ENCODE peak calls at places on chromosomes 11 and 22, in ten cellular contexts. One of them, this sample, is unnamed.

GRCh38 chr11:35717043-35717442 is 54.5 kb downstream of the TRIM44 start:
- DNase-seq in stimulated activated CD8-positive, alpha-beta memory T cell treated with anti-CD3 and anti-CD28 coated beads, Interleukin-2, amount 100 ng/mL, for 1 hour: no peak
- DNase-seq in fibroblast of the aortic adventitia: no peak
- DNase-seq in NCI-H526 treated with DMSO at 0.1 percent for 48 hours: no peak
- DNase-seq in CD4-positive, CD25-positive, alpha-beta regulatory T cell: no peak
- DNase-seq in stimulated activated CD4-positive, alpha-beta T cell treated with anti-CD3 and anti-CD28 coated beads, TNF-alpha, amount 100 ng/mL, for 4 hours: no peak
- DNase-seq in activated T-cell treated with anti-CD3 and anti-CD28 coated beads for 1 hour: no peak
- DNase-seq in NCI-H1105: no peak
- DNase-seq in NCI-H460: no peak
- DNase-seq in lower lobe of right lung: no peak
- DNase-seq in this sample: no peak

GRCh38 chr11:74923125-74923524 is 25.8 kb downstream of the XRRA1 start:
- DNase-seq in stimulated activated CD8-positive, alpha-beta memory T cell treated with anti-CD3 and anti-CD28 coated beads, Interleukin-2, amount 100 ng/mL, for 1 hour: no peak
- DNase-seq in fibroblast of the aortic adventitia: peak
- DNase-seq in NCI-H526 treated with DMSO at 0.1 percent for 48 hours: no peak
- DNase-seq in CD4-positive, CD25-positive, alpha-beta regulatory T cell: no peak
- DNase-seq in stimulated activated CD4-positive, alpha-beta T cell treated with anti-CD3 and anti-CD28 coated beads, TNF-alpha, amount 100 ng/mL, for 4 hours: no peak
- DNase-seq in activated T-cell treated with anti-CD3 and anti-CD28 coated beads for 1 hour: no peak
- DNase-seq in NCI-H1105: no peak
- DNase-seq in NCI-H460: no peak
- DNase-seq in lower lobe of right lung: no peak
- DNase-seq in this sample: no peak

GRCh38 chr11:59666969-59667368 is 1.9 kb downstream of the PATL1 start:
- DNase-seq in stimulated activated CD8-positive, alpha-beta memory T cell treated with anti-CD3 and anti-CD28 coated beads, Interleukin-2, amount 100 ng/mL, for 1 hour: no peak
- DNase-seq in fibroblast of the aortic adventitia: peak
- DNase-seq in NCI-H526 treated with DMSO at 0.1 percent for 48 hours: no peak
- DNase-seq in CD4-positive, CD25-positive, alpha-beta regulatory T cell: no peak
- DNase-seq in stimulated activated CD4-positive, alpha-beta T cell treated with anti-CD3 and anti-CD28 coated beads, TNF-alpha, amount 100 ng/mL, for 4 hours: no peak
- DNase-seq in activated T-cell treated with anti-CD3 and anti-CD28 coated beads for 1 hour: no peak
- DNase-seq in NCI-H1105: no peak
- DNase-seq in NCI-H460: no peak
- DNase-seq in lower lobe of right lung: no peak
- DNase-seq in this sample: no peak

GRCh38 chr22:25488244-25489020 is 76.0 kb upstream of the GRK3 start:
- DNase-seq in stimulated activated CD8-positive, alpha-beta memory T cell treated with anti-CD3 and anti-CD28 coated beads, Interleukin-2, amount 100 ng/mL, for 1 hour: no peak
- DNase-seq in fibroblast of the aortic adventitia: peak
- DNase-seq in NCI-H526 treated with DMSO at 0.1 percent for 48 hours: no peak
- DNase-seq in CD4-positive, CD25-positive, alpha-beta regulatory T cell: no peak
- DNase-seq in stimulated activated CD4-positive, alpha-beta T cell treated with anti-CD3 and anti-CD28 coated beads, TNF-alpha, amount 100 ng/mL, for 4 hours: peak
- DNase-seq in activated T-cell treated with anti-CD3 and anti-CD28 coated beads for 1 hour: no peak
- DNase-seq in NCI-H1105: peak
- DNase-seq in NCI-H460: peak
- DNase-seq in lower lobe of right lung: peak
- DNase-seq in this sample: no peak

GRCh38 chr11:92979176-92979575 is 9.7 kb downstream of the MTNR1B start:
- DNase-seq in stimulated activated CD8-positive, alpha-beta memory T cell treated with anti-CD3 and anti-CD28 coated beads, Interleukin-2, amount 100 ng/mL, for 1 hour: no peak
- DNase-seq in fibroblast of the aortic adventitia: no peak
- DNase-seq in NCI-H526 treated with DMSO at 0.1 percent for 48 hours: no peak
- DNase-seq in CD4-positive, CD25-positive, alpha-beta regulatory T cell: no peak
- DNase-seq in stimulated activated CD4-positive, alpha-beta T cell treated with anti-CD3 and anti-CD28 coated beads, TNF-alpha, amount 100 ng/mL, for 4 hours: no peak
- DNase-seq in activated T-cell treated with anti-CD3 and anti-CD28 coated beads for 1 hour: no peak
- DNase-seq in NCI-H1105: no peak
- DNase-seq in NCI-H460: no peak
- DNase-seq in lower lobe of right lung: no peak
- DNase-seq in this sample: no peak

GRCh38 chr11:103842795-103843194 is 193.6 kb upstream of the DDI1 start:
- DNase-seq in stimulated activated CD8-positive, alpha-beta memory T cell treated with anti-CD3 and anti-CD28 coated beads, Interleukin-2, amount 100 ng/mL, for 1 hour: no peak
- DNase-seq in fibroblast of the aortic adventitia: peak
- DNase-seq in NCI-H526 treated with DMSO at 0.1 percent for 48 hours: no peak
- DNase-seq in CD4-positive, CD25-positive, alpha-beta regulatory T cell: no peak
- DNase-seq in stimulated activated CD4-positive, alpha-beta T cell treated with anti-CD3 and anti-CD28 coated beads, TNF-alpha, amount 100 ng/mL, for 4 hours: no peak
- DNase-seq in activated T-cell treated with anti-CD3 and anti-CD28 coated beads for 1 hour: no peak
- DNase-seq in NCI-H1105: no peak
- DNase-seq in NCI-H460: no peak
- DNase-seq in lower lobe of right lung: no peak
- DNase-seq in this sample: no peak

GRCh38 chr11:1442163-1442562 is 44.4 kb downstream of the MOB2 start:
- DNase-seq in stimulated activated CD8-positive, alpha-beta memory T cell treated with anti-CD3 and anti-CD28 coated beads, Interleukin-2, amount 100 ng/mL, for 1 hour: no peak
- DNase-seq in fibroblast of the aortic adventitia: no peak
- DNase-seq in NCI-H526 treated with DMSO at 0.1 percent for 48 hours: no peak
- DNase-seq in CD4-positive, CD25-positive, alpha-beta regulatory T cell: no peak
- DNase-seq in stimulated activated CD4-positive, alpha-beta T cell treated with anti-CD3 and anti-CD28 coated beads, TNF-alpha, amount 100 ng/mL, for 4 hours: no peak
- DNase-seq in activated T-cell treated with anti-CD3 and anti-CD28 coated beads for 1 hour: no peak
- DNase-seq in NCI-H1105: no peak
- DNase-seq in NCI-H460: peak
- DNase-seq in lower lobe of right lung: no peak
- DNase-seq in this sample: peak

GRCh38 chr11:15430381-15430780 is 315.7 kb downstream of the INSC start:
- DNase-seq in stimulated activated CD8-positive, alpha-beta memory T cell treated with anti-CD3 and anti-CD28 coated beads, Interleukin-2, amount 100 ng/mL, for 1 hour: no peak
- DNase-seq in fibroblast of the aortic adventitia: no peak
- DNase-seq in NCI-H526 treated with DMSO at 0.1 percent for 48 hours: no peak
- DNase-seq in CD4-positive, CD25-positive, alpha-beta regulatory T cell: no peak
- DNase-seq in stimulated activated CD4-positive, alpha-beta T cell treated with anti-CD3 and anti-CD28 coated beads, TNF-alpha, amount 100 ng/mL, for 4 hours: no peak
- DNase-seq in activated T-cell treated with anti-CD3 and anti-CD28 coated beads for 1 hour: no peak
- DNase-seq in NCI-H1105: no peak
- DNase-seq in NCI-H460: no peak
- DNase-seq in lower lobe of right lung: no peak
- DNase-seq in this sample: no peak

GRCh38 chr11:118618991-118619375 is 11.6 kb downstream of the PHLDB1 start:
- DNase-seq in stimulated activated CD8-positive, alpha-beta memory T cell treated with anti-CD3 and anti-CD28 coated beads, Interleukin-2, amount 100 ng/mL, for 1 hour: no peak
- DNase-seq in fibroblast of the aortic adventitia: peak
- DNase-seq in NCI-H526 treated with DMSO at 0.1 percent for 48 hours: no peak
- DNase-seq in CD4-positive, CD25-positive, alpha-beta regulatory T cell: no peak
- DNase-seq in stimulated activated CD4-positive, alpha-beta T cell treated with anti-CD3 and anti-CD28 coated beads, TNF-alpha, amount 100 ng/mL, for 4 hours: no peak
- DNase-seq in activated T-cell treated with anti-CD3 and anti-CD28 coated beads for 1 hour: no peak
- DNase-seq in NCI-H1105: no peak
- DNase-seq in NCI-H460: no peak
- DNase-seq in lower lobe of right lung: peak
- DNase-seq in this sample: no peak

GRCh38 chr11:66686100-66686785 is 8.6 kb upstream of the RBM4B start:
- DNase-seq in stimulated activated CD8-positive, alpha-beta memory T cell treated with anti-CD3 and anti-CD28 coated beads, Interleukin-2, amount 100 ng/mL, for 1 hour: no peak
- DNase-seq in fibroblast of the aortic adventitia: no peak
- DNase-seq in NCI-H526 treated with DMSO at 0.1 percent for 48 hours: no peak
- DNase-seq in CD4-positive, CD25-positive, alpha-beta regulatory T cell: no peak
- DNase-seq in stimulated activated CD4-positive, alpha-beta T cell treated with anti-CD3 and anti-CD28 coated beads, TNF-alpha, amount 100 ng/mL, for 4 hours: no peak
- DNase-seq in activated T-cell treated with anti-CD3 and anti-CD28 coated beads for 1 hour: no peak
- DNase-seq in NCI-H1105: no peak
- DNase-seq in NCI-H460: no peak
- DNase-seq in lower lobe of right lung: no peak
- DNase-seq in this sample: no peak

GRCh38 chr11:45400594-45400993 is 114.5 kb upstream of the SYT13 start:
- DNase-seq in stimulated activated CD8-positive, alpha-beta memory T cell treated with anti-CD3 and anti-CD28 coated beads, Interleukin-2, amount 100 ng/mL, for 1 hour: no peak
- DNase-seq in fibroblast of the aortic adventitia: peak
- DNase-seq in NCI-H526 treated with DMSO at 0.1 percent for 48 hours: no peak
- DNase-seq in CD4-positive, CD25-positive, alpha-beta regulatory T cell: no peak
- DNase-seq in stimulated activated CD4-positive, alpha-beta T cell treated with anti-CD3 and anti-CD28 coated beads, TNF-alpha, amount 100 ng/mL, for 4 hours: no peak
- DNase-seq in activated T-cell treated with anti-CD3 and anti-CD28 coated beads for 1 hour: no peak
- DNase-seq in NCI-H1105: no peak
- DNase-seq in NCI-H460: no peak
- DNase-seq in lower lobe of right lung: no peak
- DNase-seq in this sample: no peak

GRCh38 chr11:10413268-10413667 is 41.8 kb upstream of the AMPD3 start:
- DNase-seq in stimulated activated CD8-positive, alpha-beta memory T cell treated with anti-CD3 and anti-CD28 coated beads, Interleukin-2, amount 100 ng/mL, for 1 hour: no peak
- DNase-seq in fibroblast of the aortic adventitia: no peak
- DNase-seq in NCI-H526 treated with DMSO at 0.1 percent for 48 hours: peak
- DNase-seq in CD4-positive, CD25-positive, alpha-beta regulatory T cell: peak
- DNase-seq in stimulated activated CD4-positive, alpha-beta T cell treated with anti-CD3 and anti-CD28 coated beads, TNF-alpha, amount 100 ng/mL, for 4 hours: peak
- DNase-seq in activated T-cell treated with anti-CD3 and anti-CD28 coated beads for 1 hour: peak
- DNase-seq in NCI-H1105: peak
- DNase-seq in NCI-H460: no peak
- DNase-seq in lower lobe of right lung: no peak
- DNase-seq in this sample: peak

GRCh38 chr22:23673826-23674690 is 16.8 kb upstream of the RGL4 start:
- DNase-seq in stimulated activated CD8-positive, alpha-beta memory T cell treated with anti-CD3 and anti-CD28 coated beads, Interleukin-2, amount 100 ng/mL, for 1 hour: no peak
- DNase-seq in fibroblast of the aortic adventitia: no peak
- DNase-seq in NCI-H526 treated with DMSO at 0.1 percent for 48 hours: no peak
- DNase-seq in CD4-positive, CD25-positive, alpha-beta regulatory T cell: no peak
- DNase-seq in stimulated activated CD4-positive, alpha-beta T cell treated with anti-CD3 and anti-CD28 coated beads, TNF-alpha, amount 100 ng/mL, for 4 hours: no peak
- DNase-seq in activated T-cell treated with anti-CD3 and anti-CD28 coated beads for 1 hour: no peak
- DNase-seq in NCI-H1105: no peak
- DNase-seq in NCI-H460: no peak
- DNase-seq in lower lobe of right lung: no peak
- DNase-seq in this sample: no peak

GRCh38 chr22:23556026-23556620 is 24.0 kb downstream of the IGLL1 start:
- DNase-seq in stimulated activated CD8-positive, alpha-beta memory T cell treated with anti-CD3 and anti-CD28 coated beads, Interleukin-2, amount 100 ng/mL, for 1 hour: no peak
- DNase-seq in fibroblast of the aortic adventitia: no peak
- DNase-seq in NCI-H526 treated with DMSO at 0.1 percent for 48 hours: no peak
- DNase-seq in CD4-positive, CD25-positive, alpha-beta regulatory T cell: no peak
- DNase-seq in stimulated activated CD4-positive, alpha-beta T cell treated with anti-CD3 and anti-CD28 coated beads, TNF-alpha, amount 100 ng/mL, for 4 hours: no peak
- DNase-seq in activated T-cell treated with anti-CD3 and anti-CD28 coated beads for 1 hour: no peak
- DNase-seq in NCI-H1105: no peak
- DNase-seq in NCI-H460: no peak
- DNase-seq in lower lobe of right lung: no peak
- DNase-seq in this sample: no peak

GRCh38 chr11:61701298-61701993 is 21.3 kb downstream of the DAGLA start:
- DNase-seq in stimulated activated CD8-positive, alpha-beta memory T cell treated with anti-CD3 and anti-CD28 coated beads, Interleukin-2, amount 100 ng/mL, for 1 hour: no peak
- DNase-seq in fibroblast of the aortic adventitia: no peak
- DNase-seq in NCI-H526 treated with DMSO at 0.1 percent for 48 hours: peak
- DNase-seq in CD4-positive, CD25-positive, alpha-beta regulatory T cell: no peak
- DNase-seq in stimulated activated CD4-positive, alpha-beta T cell treated with anti-CD3 and anti-CD28 coated beads, TNF-alpha, amount 100 ng/mL, for 4 hours: no peak
- DNase-seq in activated T-cell treated with anti-CD3 and anti-CD28 coated beads for 1 hour: no peak
- DNase-seq in NCI-H1105: no peak
- DNase-seq in NCI-H460: no peak
- DNase-seq in lower lobe of right lung: no peak
- DNase-seq in this sample: no peak

GRCh38 chr22:27456696-27457503 is 344.7 kb downstream of the MN1 start:
- DNase-seq in stimulated activated CD8-positive, alpha-beta memory T cell treated with anti-CD3 and anti-CD28 coated beads, Interleukin-2, amount 100 ng/mL, for 1 hour: no peak
- DNase-seq in fibroblast of the aortic adventitia: peak
- DNase-seq in NCI-H526 treated with DMSO at 0.1 percent for 48 hours: no peak
- DNase-seq in CD4-positive, CD25-positive, alpha-beta regulatory T cell: no peak
- DNase-seq in stimulated activated CD4-positive, alpha-beta T cell treated with anti-CD3 and anti-CD28 coated beads, TNF-alpha, amount 100 ng/mL, for 4 hours: no peak
- DNase-seq in activated T-cell treated with anti-CD3 and anti-CD28 coated beads for 1 hour: no peak
- DNase-seq in NCI-H1105: no peak
- DNase-seq in NCI-H460: no peak
- DNase-seq in lower lobe of right lung: no peak
- DNase-seq in this sample: no peak

GRCh38 chr22:44003776-44004460 is 20.2 kb upstream of the PARVB start:
- DNase-seq in stimulated activated CD8-positive, alpha-beta memory T cell treated with anti-CD3 and anti-CD28 coated beads, Interleukin-2, amount 100 ng/mL, for 1 hour: no peak
- DNase-seq in fibroblast of the aortic adventitia: no peak
- DNase-seq in NCI-H526 treated with DMSO at 0.1 percent for 48 hours: no peak
- DNase-seq in CD4-positive, CD25-positive, alpha-beta regulatory T cell: no peak
- DNase-seq in stimulated activated CD4-positive, alpha-beta T cell treated with anti-CD3 and anti-CD28 coated beads, TNF-alpha, amount 100 ng/mL, for 4 hours: no peak
- DNase-seq in activated T-cell treated with anti-CD3 and anti-CD28 coated beads for 1 hour: no peak
- DNase-seq in NCI-H1105: no peak
- DNase-seq in NCI-H460: no peak
- DNase-seq in lower lobe of right lung: peak
- DNase-seq in this sample: no peak

GRCh38 chr22:42834177-42834949 is 22.7 kb downstream of the ARFGAP3 start:
- DNase-seq in stimulated activated CD8-positive, alpha-beta memory T cell treated with anti-CD3 and anti-CD28 coated beads, Interleukin-2, amount 100 ng/mL, for 1 hour: no peak
- DNase-seq in fibroblast of the aortic adventitia: no peak
- DNase-seq in NCI-H526 treated with DMSO at 0.1 percent for 48 hours: no peak
- DNase-seq in CD4-positive, CD25-positive, alpha-beta regulatory T cell: no peak
- DNase-seq in stimulated activated CD4-positive, alpha-beta T cell treated with anti-CD3 and anti-CD28 coated beads, TNF-alpha, amount 100 ng/mL, for 4 hours: no peak
- DNase-seq in activated T-cell treated with anti-CD3 and anti-CD28 coated beads for 1 hour: no peak
- DNase-seq in NCI-H1105: no peak
- DNase-seq in NCI-H460: no peak
- DNase-seq in lower lobe of right lung: no peak
- DNase-seq in this sample: no peak

GRCh38 chr22:43455861-43456260 is 44.0 kb downstream of the MPPED1 start:
- DNase-seq in stimulated activated CD8-positive, alpha-beta memory T cell treated with anti-CD3 and anti-CD28 coated beads, Interleukin-2, amount 100 ng/mL, for 1 hour: no peak
- DNase-seq in fibroblast of the aortic adventitia: no peak
- DNase-seq in NCI-H526 treated with DMSO at 0.1 percent for 48 hours: no peak
- DNase-seq in CD4-positive, CD25-positive, alpha-beta regulatory T cell: no peak
- DNase-seq in stimulated activated CD4-positive, alpha-beta T cell treated with anti-CD3 and anti-CD28 coated beads, TNF-alpha, amount 100 ng/mL, for 4 hours: no peak
- DNase-seq in activated T-cell treated with anti-CD3 and anti-CD28 coated beads for 1 hour: no peak
- DNase-seq in NCI-H1105: no peak
- DNase-seq in NCI-H460: no peak
- DNase-seq in lower lobe of right lung: no peak
- DNase-seq in this sample: no peak

This sample was measured in nucleus accumbens.